ENCODE peak calls at places on chromosome 1, in eight cellular contexts. G is cardiac fibroblast; W is naive thymus-derived CD4-positive, alpha-beta T cell; X is AG04450; J is fibroblast of villous mesenchyme; V is transverse colon; E is NCI-H510A treated with DMSO at 0.1 percent for 48 hours; I is H9. N is an unnamed sample.

GRCh38 chr1:233005703-233006102 is 55.3 kb downstream of the NTPCR start:
- DNase-seq in V (no peak), J (peak), X (peak), I (no peak), W (no peak), G (no peak), E (no peak), N (peak)

GRCh38 chr1:156122519-156123355 is 8.2 kb downstream of the LMNA start:
- DNase-seq in J (peak), E (peak), V (peak), W (no peak), I (no peak), G (peak), X (no peak), N (no peak)

GRCh38 chr1:153680120-153680403 is 1.6 kb downstream of the NPR1 start:
- DNase-seq in V (no peak), I (peak), E (no peak), X (no peak), J (no peak), W (no peak), G (peak), N (no peak)

GRCh38 chr1:93587354-93587753 is 94.3 kb downstream of the BCAR3 start:
- DNase-seq in W (no peak), E (no peak), X (no peak), I (no peak), V (no peak), G (no peak), J (no peak), N (no peak)

GRCh38 chr1:100631015-100631521 is 88.5 kb upstream of the VCAM1 start:
- DNase-seq in G (peak), I (no peak), J (peak), V (no peak), X (peak), E (no peak), W (no peak), N (peak)

GRCh38 chr1:228280106-228280901 is 72.5 kb downstream of the OBSCN start:
- DNase-seq in V (peak), G (no peak), X (no peak), I (peak), J (no peak), W (no peak), E (no peak), N (no peak)

GRCh38 chr1:4549933-4550332 is 104.5 kb upstream of the AJAP1 start:
- DNase-seq in V (no peak), X (no peak), J (no peak), W (no peak), G (no peak), E (no peak), I (no peak), N (no peak)

GRCh38 chr1:162248854-162249535 is 127.7 kb downstream of the SPATA46 start:
- DNase-seq in V (no peak), X (no peak), G (no peak), W (no peak), E (no peak), I (peak), J (no peak), N (no peak)

GRCh38 chr1:221083902-221084301 is 204.7 kb downstream of the HLX start:
- DNase-seq in J (no peak), X (no peak), V (no peak), E (no peak), G (no peak), W (no peak), I (no peak), N (no peak)

GRCh38 chr1:218447010-218447689 is 102.0 kb downstream of the TGFB2 start:
- DNase-seq in G (no peak), J (no peak), X (no peak), V (no peak), I (no peak), W (no peak), E (no peak), N (no peak)

GRCh38 chr1:41728403-41729202 is 190.1 kb downstream of the HIVEP3 start:
- DNase-seq in E (peak), J (peak), G (no peak), I (no peak), X (no peak), V (peak), W (no peak), N (no peak)

GRCh38 chr1:53400761-53401379 is 58.3 kb upstream of the DMRTB1 start:
- DNase-seq in I (peak), G (no peak), W (no peak), X (no peak), V (no peak), J (no peak), E (no peak), N (no peak)

GRCh38 chr1:66947267-66947666 is 22.5 kb downstream of the MIER1 start:
- DNase-seq in W (no peak), X (no peak), G (no peak), J (no peak), I (no peak), E (no peak), V (no peak), N (no peak)

GRCh38 chr1:228781161-228781771 is 46.0 kb downstream of the RHOU start:
- DNase-seq in W (no peak), V (no peak), E (peak), I (no peak), X (no peak), J (peak), G (peak), N (no peak)

GRCh38 chr1:229664133-229664689 is 38.2 kb downstream of the URB2 start:
- DNase-seq in J (peak), I (no peak), X (no peak), E (no peak), G (peak), W (peak), V (peak), N (no peak)

GRCh38 chr1:150575072-150575489 is 4.3 kb downstream of the MCL1 start:
- DNase-seq in I (no peak), V (no peak), X (no peak), J (no peak), W (no peak), G (no peak), E (no peak), N (no peak)

GRCh38 chr1:22886211-22886610 is 86.5 kb downstream of the LACTBL1 start:
- DNase-seq in J (peak), G (peak), I (no peak), W (no peak), V (no peak), X (peak), E (no peak), N (no peak)

GRCh38 chr1:184457500-184457899 is 70.7 kb downstream of the C1orf21 start:
- DNase-seq in I (no peak), G (peak), J (peak), X (no peak), E (no peak), V (no peak), W (no peak), N (peak)

GRCh38 chr1:156385534-156386031 is 16.6 kb downstream of the RHBG start:
- DNase-seq in W (peak), G (peak), I (peak), E (peak), X (peak), J (peak), V (peak), N (no peak)

GRCh38 chr1:54488831-54489626 is 59.0 kb upstream of the ACOT11 start:
- DNase-seq in E (peak), J (peak), I (peak), X (peak), W (peak), V (peak), G (peak), N (peak)

GRCh38 chr1:153542956-153543737 is 2.4 kb upstream of the S100A5 start:
- DNase-seq in E (no peak), V (no peak), G (no peak), I (no peak), W (no peak), X (no peak), J (no peak), N (no peak)

GRCh38 chr1:171210355-171210754 is 25.3 kb downstream of the FMO2 start:
- DNase-seq in J (peak), I (no peak), X (no peak), G (peak), W (no peak), V (no peak), E (no peak), N (no peak)

GRCh38 chr1:209157514-209158285 is 425.8 kb upstream of the CAMK1G start:
- DNase-seq in I (peak), X (no peak), J (no peak), W (no peak), V (no peak), E (no peak), G (no peak), N (no peak)

GRCh38 chr1:63623952-63624351 is 30.7 kb downstream of the PGM1 start:
- DNase-seq in G (no peak), V (no peak), W (no peak), E (no peak), X (no peak), I (no peak), J (no peak), N (no peak)

GRCh38 chr1:32933742-32934322 is 30.8 kb downstream of the RNF19B start:
- DNase-seq in G (peak), E (no peak), I (no peak), J (peak), V (peak), W (no peak), X (no peak), N (no peak)

GRCh38 chr1:227273557-227273956 is 44.7 kb downstream of the CDC42BPA start:
- DNase-seq in E (no peak), I (no peak), V (no peak), J (peak), W (no peak), G (peak), X (no peak), N (no peak)

GRCh38 chr1:222454196-222454595 is 93.7 kb downstream of the HHIPL2 start:
- DNase-seq in J (no peak), G (no peak), E (no peak), X (no peak), I (no peak), W (no peak), V (no peak), N (no peak)

GRCh38 chr1:236365999-236366570 is 28.0 kb upstream of the EDARADD start:
- DNase-seq in G (no peak), E (no peak), X (no peak), W (no peak), I (no peak), V (no peak), J (no peak), N (no peak)

GRCh38 chr1:50841791-50842387 is 118.2 kb downstream of the FAF1 start:
- DNase-seq in W (no peak), G (peak), E (no peak), I (no peak), J (peak), X (peak), V (no peak), N (peak)

GRCh38 chr1:116503535-116504307 is 67.1 kb downstream of the CD58 start:
- DNase-seq in J (no peak), W (no peak), X (no peak), G (no peak), V (no peak), I (no peak), E (no peak), N (no peak)

GRCh38 chr1:156117414-156118174 is 3.1 kb downstream of the LMNA start:
- DNase-seq in E (no peak), V (no peak), X (no peak), J (peak), G (no peak), I (no peak), W (no peak), N (no peak)

GRCh38 chr1:1781526-1781903 is 3.2 kb upstream of the NADK start:
- DNase-seq in I (peak), J (peak), W (no peak), X (no peak), E (peak), G (no peak), V (peak), N (no peak)

GRCh38 chr1:17844146-17844826 is 89.2 kb downstream of the ACTL8 start:
- DNase-seq in G (no peak), V (no peak), E (no peak), J (no peak), I (no peak), W (no peak), X (no peak), N (no peak)

GRCh38 chr1:2022063-2022770 is 3.1 kb downstream of the GABRD start:
- DNase-seq in G (no peak), J (no peak), E (no peak), W (no peak), V (no peak), X (no peak), I (no peak), N (no peak)

GRCh38 chr1:167863921-167864279 is 50.0 kb downstream of the ADCY10 start:
- DNase-seq in E (no peak), V (no peak), I (no peak), X (no peak), W (no peak), G (no peak), J (no peak), N (no peak)

GRCh38 chr1:112431038-112431437 is 35.0 kb downstream of the CTTNBP2NL start:
- DNase-seq in E (no peak), I (no peak), J (no peak), W (no peak), V (no peak), G (no peak), X (no peak), N (no peak)

GRCh38 chr1:97006044-97006676 is 284.6 kb downstream of the PTBP2 start:
- DNase-seq in G (peak), X (peak), I (no peak), V (no peak), W (no peak), J (peak), E (no peak), N (peak)

GRCh38 chr1:6347641-6348487 is 45.7 kb downstream of the ACOT7 start:
- DNase-seq in W (peak), J (peak), V (peak), E (peak), X (no peak), I (peak), G (peak), N (no peak)